ENCODE peak calls at places on chromosomes 12 and 14, in seven cellular contexts. L is HEK293T; D is transverse colon; G is stimulated activated CD8-positive, alpha-beta memory T cell treated with anti-CD3 and anti-CD28 coated beads, Interleukin-7, amount 100 ng/mL, for 1 hour; Q is activated CD8-positive, alpha-beta memory T cell treated with anti-CD3 and anti-CD28 coated beads, Interleukin-2, amount 50 U/mL, for 4 hours; Z is GM10248; X is lower leg skin. T is an unnamed sample.

GRCh38 chr14:73825551-73826188 is 26.0 kb upstream of the PTGR2 start:
- DNase-seq in Z (peak; percentile 84), D (peak; percentile 94), G (peak; percentile 43), X (peak; percentile 88), Q (peak; percentile 77), L (peak; percentile 84), T (peak; percentile 69)

GRCh38 chr14:64639340-64639821 is 64.8 kb upstream of the PLEKHG3 start:
- DNase-seq in L (no peak), Q (no peak), G (no peak), Z (no peak), D (no peak), X (no peak), T (no peak)

GRCh38 chr12:81300454-81300853 is 222.6 kb downstream of the ACSS3 start:
- DNase-seq in Z (no peak), L (no peak), Q (no peak), X (no peak), D (no peak), G (no peak), T (no peak)

GRCh38 chr14:99534863-99535262 is 53.7 kb downstream of the CCNK start:
- DNase-seq in G (no peak), Q (no peak), X (no peak), Z (no peak), L (no peak), D (no peak), T (no peak)

GRCh38 chr12:103742349-103742784 is 98.7 kb downstream of the NT5DC3 start:
- DNase-seq in D (peak; percentile 59), G (no peak), X (peak; percentile 16), Q (no peak), Z (no peak), L (no peak), T (no peak)

GRCh38 chr14:95299271-95299670 is 20.4 kb downstream of the CLMN start:
- DNase-seq in X (no peak), G (no peak), Z (no peak), D (no peak), Q (no peak), L (no peak), T (no peak)

GRCh38 chr12:15592934-15593333 is 196.3 kb downstream of the EPS8 start:
- DNase-seq in G (no peak), X (no peak), Z (no peak), Q (no peak), L (no peak), D (no peak), T (no peak)

GRCh38 chr14:96997996-96998395 is 200.8 kb downstream of the VRK1 start:
- DNase-seq in D (no peak), Z (no peak), X (no peak), L (no peak), Q (no peak), G (no peak), T (no peak)

GRCh38 chr14:82067221-82067620 is 533.6 kb upstream of the SEL1L start:
- DNase-seq in X (no peak), Z (no peak), D (no peak), L (no peak), G (no peak), Q (no peak), T (no peak)

GRCh38 chr12:119578112-119578511 is 15.5 kb upstream of the TMEM233 start:
- DNase-seq in X (no peak), Q (no peak), D (no peak), G (no peak), Z (no peak), L (no peak), T (no peak)

GRCh38 chr12:43287991-43288390 is 264.0 kb downstream of the ADAMTS20 start:
- DNase-seq in G (no peak), D (no peak), L (peak; percentile 17), Q (no peak), Z (no peak), X (no peak), T (no peak)

T was measured in stimulated activated CD4-positive, alpha-beta T cell treated with anti-CD3 and anti-CD28 coated beads, Interleukin-1b, Interleukin-23, amount 100 ng/mL, for 1 hour.